ENCODE peak calls at places on chromosomes 7 and 10, in eight cellular contexts. D, H, G, W, M, F, I and P are unnamed samples.
A peak's percentile ranks its signal among the peaks of the same experiment; 100 is the strongest.

GRCh38 chr7:98474558-98474957 is 73.7 kb upstream of the BAIAP2L1 start:
- DNase-seq in G (no peak), H (no peak), W (no peak), F (no peak), I (peak; percentile 22), D (no peak), M (no peak), P (no peak)

GRCh38 chr7:94146408-94146807 is 142.3 kb upstream of the BET1 start:
- DNase-seq in H (no peak), F (no peak), W (no peak), I (peak; percentile 51), M (no peak), G (no peak), D (no peak), P (no peak)

GRCh38 chr10:88456730-88457129 is 126.4 kb downstream of the RNLS start:
- DNase-seq in M (no peak), F (no peak), H (no peak), D (no peak), I (no peak), G (no peak), W (no peak), P (no peak)

GRCh38 chr7:129530881-129531391 is 28.6 kb downstream of the SMKR1 start:
- DNase-seq in H (no peak), F (no peak), G (no peak), D (no peak), W (no peak), M (peak; percentile 72), I (peak; percentile 62), P (no peak)

GRCh38 chr10:78071140-78071856 is 37.6 kb downstream of the RPS24 start:
- DNase-seq in M (no peak), F (no peak), W (no peak), I (no peak), H (no peak), D (no peak), G (no peak), P (no peak)

GRCh38 chr10:79948976-79949722 is at the start of gene SFTPD:
- DNase-seq in W (no peak), M (no peak), I (peak; percentile 6), D (no peak), F (no peak), G (no peak), H (no peak), P (no peak)

GRCh38 chr10:108249940-108250339 is 1085.4 kb upstream of the SORCS1 start:
- DNase-seq in G (peak; percentile 11), M (no peak), W (no peak), F (no peak), H (no peak), I (peak; percentile 4), D (no peak), P (no peak)

GRCh38 chr7:31126976-31127375 is 74.9 kb downstream of the ADCYAP1R1 start:
- DNase-seq in I (no peak), D (no peak), F (no peak), W (no peak), H (no peak), M (no peak), G (no peak), P (peak; percentile 3)

GRCh38 chr7:121020652-121021051 is 32.1 kb downstream of the CPED1 start:
- DNase-seq in F (no peak), G (no peak), D (no peak), H (no peak), M (no peak), I (no peak), W (no peak), P (no peak)

GRCh38 chr7:27808626-27809025 is 68.7 kb downstream of the TAX1BP1 start:
- DNase-seq in M (no peak), F (no peak), G (no peak), D (no peak), I (no peak), W (no peak), H (no peak), P (no peak)

GRCh38 chr10:99905971-99906370 is 103.8 kb downstream of the DNMBP start:
- DNase-seq in I (no peak), W (no peak), D (no peak), M (no peak), G (no peak), H (no peak), F (no peak), P (no peak)

GRCh38 chr10:103854265-103854686 is 1.1 kb downstream of the SH3PXD2A start:
- DNase-seq in H (peak; percentile 64), D (no peak), I (peak; percentile 29), M (no peak), G (no peak), W (no peak), F (no peak), P (no peak)

GRCh38 chr10:76878514-76878913 is 759.1 kb downstream of the KCNMA1 start:
- DNase-seq in G (no peak), W (no peak), F (no peak), H (no peak), M (no peak), I (no peak), D (no peak), P (no peak)

GRCh38 chr7:158689500-158689899 is 15.1 kb downstream of the NCAPG2 start:
- DNase-seq in F (no peak), W (no peak), G (no peak), I (no peak), M (no peak), H (no peak), D (no peak), P (no peak)

GRCh38 chr7:158683541-158683940 is 21.1 kb downstream of the NCAPG2 start:
- DNase-seq in H (no peak), F (no peak), G (no peak), W (no peak), D (no peak), M (no peak), I (no peak), P (no peak)

GRCh38 chr7:158685727-158686126 is 18.9 kb downstream of the NCAPG2 start:
- DNase-seq in G (no peak), H (no peak), D (no peak), I (no peak), M (no peak), W (no peak), F (no peak), P (no peak)

GRCh38 chr7:158684329-158684728 is 20.3 kb downstream of the NCAPG2 start:
- DNase-seq in I (no peak), G (no peak), M (no peak), D (no peak), W (no peak), F (no peak), H (no peak), P (no peak)

GRCh38 chr7:158687406-158687805 is 17.2 kb downstream of the NCAPG2 start:
- DNase-seq in I (no peak), H (no peak), D (no peak), M (no peak), W (no peak), F (no peak), G (peak; percentile 23), P (no peak)
- TF ChIP-seq POLR2A in I (no peak), H (no peak), D (no peak), M (no peak), W (no peak), F (no peak), G (no peak), P (no peak)

GRCh38 chr10:64731016-64731415 is 1209.8 kb downstream of the REEP3 start:
- DNase-seq in H (no peak), M (no peak), G (no peak), I (no peak), F (no peak), D (no peak), W (no peak), P (no peak)
- H3K4me3 ChIP-seq in H (no peak overlapping the region), M (no peak overlapping the region), G (no peak overlapping the region), I (no peak overlapping the region), F (no peak overlapping the region), D (no peak overlapping the region), W (no peak overlapping the region), P (no peak overlapping the region)

GRCh38 chr10:62457598-62457997 is 83.4 kb downstream of the ZNF365 start:
- DNase-seq in M (no peak), F (no peak), I (no peak), D (no peak), W (no peak), H (no peak), G (no peak), P (no peak)

GRCh38 chr10:62460393-62460792 is 86.2 kb downstream of the ZNF365 start:
- DNase-seq in W (no peak), G (no peak), F (no peak), H (no peak), I (no peak), M (no peak), D (no peak), P (no peak)

GRCh38 chr10:62461120-62461519 is 87.0 kb downstream of the ZNF365 start:
- DNase-seq in I (no peak), G (no peak), M (no peak), D (no peak), H (no peak), W (peak; percentile 50), F (no peak), P (no peak)

GRCh38 chr10:62459072-62459471 is 84.9 kb downstream of the ZNF365 start:
- DNase-seq in G (no peak), H (no peak), W (no peak), F (no peak), D (no peak), I (no peak), M (no peak), P (peak; percentile 24)

DNA sequence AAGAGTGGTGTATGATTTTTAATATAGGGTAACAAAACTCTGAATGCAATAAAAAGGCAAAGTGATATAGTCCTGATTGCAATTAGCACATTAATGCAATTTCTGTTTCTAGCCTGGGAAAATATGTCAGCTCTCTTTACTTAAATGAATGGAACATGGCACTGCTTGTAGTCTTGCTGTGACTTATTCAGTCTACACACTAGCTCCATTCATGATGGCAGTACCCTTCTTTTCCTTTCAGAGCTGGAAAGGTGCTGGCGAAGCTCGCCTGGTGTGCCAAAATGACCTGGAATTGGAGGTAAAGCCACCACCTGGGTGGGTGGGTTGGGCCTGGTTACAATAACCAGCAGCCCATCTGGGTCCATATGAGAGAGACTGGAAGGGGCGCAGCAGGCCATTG is 85.3 kb downstream of the ZNF365 start:
- DNase-seq in F (no peak), G (no peak), M (no peak), D (no peak), H (no peak), W (no peak), I (no peak), P (no peak)
- H3K27ac ChIP-seq in F (no peak overlapping the region), G (no peak overlapping the region), M (no peak overlapping the region), D (peak overlapping the region; percentile 64), H (no peak overlapping the region), W (peak overlapping the region; percentile 65), I (no peak overlapping the region), P (no peak overlapping the region)

GRCh38 chr10:101224060-101224909 is 5.0 kb downstream of the LBX1 start:
- DNase-seq in F (no peak), G (no peak), I (no peak), M (no peak), H (no peak), W (no peak), D (no peak), P (no peak)

GRCh38 chr10:101225846-101226361 is 3.4 kb downstream of the LBX1 start:
- DNase-seq in F (no peak), D (no peak), G (no peak), W (no peak), H (no peak), I (no peak), M (no peak), P (no peak)

GRCh38 chr10:101226506-101226887 is 2.8 kb downstream of the LBX1 start:
- DNase-seq in M (no peak), H (no peak), I (no peak), D (no peak), G (no peak), F (no peak), W (no peak), P (no peak)

GRCh38 chr10:101223274-101224059 is 5.8 kb downstream of the LBX1 start:
- DNase-seq in I (no peak), G (no peak), M (no peak), F (no peak), H (peak; percentile 72), D (no peak), W (no peak), P (no peak)

GRCh38 chr10:101224910-101225823 is 4.1 kb downstream of the LBX1 start:
- DNase-seq in W (no peak), I (no peak), H (no peak), F (no peak), G (no peak), M (no peak), D (no peak), P (no peak)
- TF ChIP-seq POLR2A in W (no peak), I (no peak), H (no peak), F (no peak), G (no peak), M (no peak), D (no peak), P (no peak)